ENCODE peak calls at places on chromosomes 16 and 17, in seven cellular contexts. Y is K562, V is A549, L is HCT116, T is HepG2, W is H1, P is GM12878. X is an unnamed sample.

GRCh38 chr16:30783280-30784109 is 3.5 kb downstream of the ZNF629 start:
- DNase-seq in Y (no peak), V (no peak), L (no peak), T (no peak), W (no peak), P (no peak), X (no peak)

GRCh38 chr17:40187238-40187637 is 10.0 kb downstream of the RAPGEFL1 start:
- DNase-seq in Y (no peak), V (no peak), L (no peak), T (no peak), W (no peak), P (no peak), X (no peak)

GRCh38 chr16:12541672-12542071 is 262.0 kb downstream of the CPPED1 start:
- DNase-seq in Y (peak; percentile 9), V (no peak), L (no peak), T (no peak), W (no peak), P (no peak), X (no peak)

GRCh38 chr16:49021136-49021535 is 260.5 kb downstream of the CBLN1 start:
- DNase-seq in Y (no peak), V (no peak), L (no peak), T (no peak), W (no peak), P (no peak), X (no peak)

GRCh38 chr16:71474864-71475263 is 12.8 kb upstream of the ZNF23 start:
- DNase-seq in Y (no peak), V (no peak), L (peak; percentile 90), T (no peak), W (no peak), P (no peak), X (no peak)

GRCh38 chr16:2243031-2243528 is 6.8 kb downstream of the DNASE1L2 start:
- DNase-seq in Y (no peak), V (peak; percentile 41), L (no peak), T (no peak), W (no peak), P (no peak), X (no peak)

GRCh38 chr17:71055128-71055527 is 885.8 kb downstream of the KCNJ2 start:
- DNase-seq in Y (no peak), V (no peak), L (no peak), T (no peak), W (no peak), P (no peak), X (no peak)

GRCh38 chr17:33240397-33240796 is 52.7 kb downstream of the ASIC2 start:
- DNase-seq in Y (no peak), V (no peak), L (no peak), T (no peak), W (no peak), P (no peak), X (no peak)

GRCh38 chr16:50202926-50203624 is 50.0 kb downstream of the TENT4B start:
- DNase-seq in Y (no peak), V (peak; percentile 76), L (peak; percentile 62), T (peak; percentile 92), W (no peak), P (no peak), X (no peak)

DNA sequence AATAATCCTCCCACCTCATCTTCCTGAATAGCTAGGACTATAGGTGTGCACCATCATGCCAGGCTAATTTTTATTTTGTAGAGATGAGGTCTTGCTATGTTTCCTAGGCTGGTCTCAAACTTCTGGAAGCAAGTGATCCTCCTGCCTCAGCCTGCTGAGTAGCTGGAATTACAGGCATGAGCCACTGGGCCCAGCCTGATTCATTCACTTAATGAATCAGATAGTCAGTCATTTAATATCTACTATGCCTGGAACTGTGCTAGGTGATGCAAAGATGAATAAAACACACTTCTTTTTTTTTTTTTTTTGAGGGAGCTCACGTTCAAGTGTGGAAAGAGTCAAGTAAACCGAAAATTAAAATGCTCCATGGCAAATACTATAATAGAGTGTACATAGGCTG is 39.4 kb downstream of the EFCAB13 start:
- DNase-seq in Y (no peak), V (no peak), L (no peak), T (no peak), W (no peak), P (no peak), X (no peak)
- TF ChIP-seq POLR2A in Y (no peak), V (no peak), L (no peak), T (no peak), W (no peak), P (no peak), X (no peak)

GRCh38 chr16:58324792-58325191 is 30.0 kb upstream of the PRSS54 start:
- DNase-seq in Y (no peak), V (no peak), L (no peak), T (no peak), W (no peak), P (no peak), X (no peak)
- TF ChIP-seq MAX in Y (no peak), V (no peak), L (no peak), T (no peak), W (no peak), P (no peak), X (no peak)

GRCh38 chr17:981292-981658 is 1.7 kb upstream of the NXN start:
- DNase-seq in Y (no peak), V (no peak), L (no peak), T (no peak), W (no peak), P (no peak), X (no peak)
- TF ChIP-seq CTCF in Y (no peak), V (no peak), L (no peak), T (no peak), W (no peak), P (no peak), X (no peak)

GRCh38 chr17:64354824-64355535 is 35.7 kb downstream of the PECAM1 start:
- DNase-seq in Y (no peak), V (no peak), L (no peak), T (no peak), W (no peak), P (no peak), X (peak; percentile 50)
- TF ChIP-seq POLR2A in Y (no peak), V (no peak), L (no peak), T (no peak), W (no peak), P (no peak), X (no peak)

DNA sequence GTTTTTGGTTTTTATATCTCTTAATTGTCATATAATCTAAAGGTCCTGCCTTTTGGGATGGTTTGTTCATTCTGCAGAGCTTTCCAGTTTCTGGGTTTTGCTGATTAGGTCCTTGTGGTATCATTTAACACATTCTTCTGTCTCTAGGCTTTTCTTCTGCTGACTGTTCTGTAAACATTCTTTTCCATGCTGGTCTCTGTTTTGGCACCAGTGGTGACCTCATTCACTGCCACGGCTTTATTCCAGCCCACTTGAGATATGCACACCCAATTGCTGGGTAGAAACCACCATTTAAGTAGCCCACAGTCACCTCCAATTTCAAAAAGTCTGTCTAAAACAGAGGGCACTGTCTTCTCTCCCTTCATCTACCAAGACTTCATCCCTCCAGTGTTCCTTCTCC is 31.1 kb upstream of the COX10 start:
- DNase-seq in Y (peak; percentile 12), V (no peak), L (no peak), T (no peak), W (no peak), P (no peak), X (no peak)
- TF ChIP-seq MAX in Y (no peak), V (no peak), L (no peak), T (no peak), W (no peak), P (no peak), X (no peak)

DNA sequence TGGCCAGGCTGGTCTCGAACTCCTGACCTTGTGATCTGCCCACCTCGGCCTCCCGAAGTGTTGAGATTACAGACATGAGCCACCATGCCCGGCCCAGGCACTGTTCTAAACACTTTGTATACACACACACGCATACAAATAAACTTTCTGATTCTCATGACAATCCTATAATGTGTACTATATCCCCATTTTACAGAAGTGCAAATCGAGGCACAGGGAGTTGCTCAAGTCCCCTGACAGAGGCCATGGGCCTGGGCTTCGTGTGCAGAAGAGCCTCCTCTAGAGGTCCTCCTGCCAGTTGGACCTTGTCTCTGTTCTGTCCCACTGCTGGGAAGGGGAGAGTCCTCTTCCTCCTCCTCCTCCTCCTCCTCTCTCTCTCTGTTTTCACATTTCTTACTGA is 9.9 kb upstream of the GPRC5B start:
- DNase-seq in Y (no peak), V (no peak), L (no peak), T (no peak), W (no peak), P (no peak), X (no peak)
- TF ChIP-seq CTCF in Y (no peak), V (no peak), L (no peak), T (no peak), W (no peak), P (no peak), X (no peak)